ENCODE peak calls at places on chromosomes 7 and 10, in seven cellular contexts. One of them, this sample, is unnamed. For H3K4me1, the result is how much of the 10 kb centered on the place peaks cover.

GRCh38 chr10:103491729-103492364 is 1.7 kb upstream of the NEURL1 start:
- DNase-seq in cardiac muscle cell: peak
- DNase-seq in PC-3: peak
- DNase-seq in endodermal cell: peak
- DNase-seq in upper lobe of left lung: no peak
- DNase-seq in tibial nerve: no peak
- DNase-seq in CD8-positive, alpha-beta T cell: no peak
- DNase-seq in this sample: no peak

GRCh38 chr10:22250897-22251605 is 33.2 kb upstream of the EBLN1 start:
- DNase-seq in cardiac muscle cell: peak
- DNase-seq in PC-3: peak
- DNase-seq in endodermal cell: no peak
- DNase-seq in upper lobe of left lung: no peak
- DNase-seq in tibial nerve: no peak
- DNase-seq in CD8-positive, alpha-beta T cell: no peak
- DNase-seq in this sample: no peak

GRCh38 chr10:113052076-113052830 is 102.2 kb downstream of the TCF7L2 start:
- DNase-seq in cardiac muscle cell: no peak
- DNase-seq in PC-3: peak
- DNase-seq in endodermal cell: no peak
- DNase-seq in upper lobe of left lung: no peak
- DNase-seq in tibial nerve: no peak
- DNase-seq in CD8-positive, alpha-beta T cell: no peak
- DNase-seq in this sample: no peak

GRCh38 chr7:44177570-44178131 is 11.6 kb downstream of the GCK start:
- DNase-seq in cardiac muscle cell: peak
- DNase-seq in PC-3: peak
- DNase-seq in endodermal cell: peak
- DNase-seq in upper lobe of left lung: no peak
- DNase-seq in tibial nerve: no peak
- DNase-seq in CD8-positive, alpha-beta T cell: no peak
- DNase-seq in this sample: no peak

GRCh38 chr7:118148930-118149329 is 35.0 kb upstream of the LSM8 start:
- DNase-seq in cardiac muscle cell: peak
- DNase-seq in PC-3: peak
- DNase-seq in endodermal cell: no peak
- DNase-seq in upper lobe of left lung: no peak
- DNase-seq in tibial nerve: no peak
- DNase-seq in CD8-positive, alpha-beta T cell: no peak
- DNase-seq in this sample: no peak

GRCh38 chr7:110909102-110909501 is 181.8 kb upstream of the LRRN3 start:
- DNase-seq in cardiac muscle cell: no peak
- DNase-seq in PC-3: peak
- DNase-seq in endodermal cell: no peak
- DNase-seq in upper lobe of left lung: no peak
- DNase-seq in tibial nerve: no peak
- DNase-seq in CD8-positive, alpha-beta T cell: no peak
- DNase-seq in this sample: no peak

GRCh38 chr10:6586501-6586900 is 6.4 kb upstream of the PRKCQ start:
- DNase-seq in cardiac muscle cell: no peak
- DNase-seq in PC-3: no peak
- DNase-seq in endodermal cell: no peak
- DNase-seq in upper lobe of left lung: no peak
- DNase-seq in tibial nerve: no peak
- DNase-seq in CD8-positive, alpha-beta T cell: no peak
- DNase-seq in this sample: no peak

GRCh38 chr10:70695241-70696030 is 23.1 kb downstream of the ADAMTS14 start:
- DNase-seq in cardiac muscle cell: no peak
- DNase-seq in PC-3: peak
- DNase-seq in endodermal cell: no peak
- DNase-seq in upper lobe of left lung: no peak
- DNase-seq in tibial nerve: no peak
- DNase-seq in CD8-positive, alpha-beta T cell: no peak
- DNase-seq in this sample: no peak

GRCh38 chr10:36209480-36209879 is 567.4 kb upstream of the FZD8 start:
- DNase-seq in cardiac muscle cell: no peak
- DNase-seq in PC-3: no peak
- DNase-seq in endodermal cell: no peak
- DNase-seq in upper lobe of left lung: no peak
- DNase-seq in tibial nerve: no peak
- DNase-seq in CD8-positive, alpha-beta T cell: no peak
- DNase-seq in this sample: no peak

GRCh38 chr7:26668821-26669220 is 195.6 kb downstream of the SKAP2 start:
- DNase-seq in cardiac muscle cell: no peak
- DNase-seq in PC-3: peak
- DNase-seq in endodermal cell: no peak
- DNase-seq in upper lobe of left lung: no peak
- DNase-seq in tibial nerve: no peak
- DNase-seq in CD8-positive, alpha-beta T cell: no peak
- DNase-seq in this sample: no peak

GRCh38 chr7:106405697-106406141 is 120.9 kb upstream of the NAMPT start:
- DNase-seq in cardiac muscle cell: no peak
- DNase-seq in PC-3: no peak
- DNase-seq in endodermal cell: no peak
- DNase-seq in upper lobe of left lung: no peak
- DNase-seq in tibial nerve: no peak
- DNase-seq in CD8-positive, alpha-beta T cell: no peak
- DNase-seq in this sample: peak

GRCh38 chr10:46035923-46036849 is 5.8 kb upstream of the NCOA4 start:
- DNase-seq in cardiac muscle cell: no peak
- DNase-seq in PC-3: no peak
- DNase-seq in endodermal cell: peak
- DNase-seq in upper lobe of left lung: no peak
- DNase-seq in tibial nerve: no peak
- DNase-seq in CD8-positive, alpha-beta T cell: no peak
- DNase-seq in this sample: no peak

GRCh38 chr10:72164617-72165016 is 51.2 kb upstream of the ANAPC16 start:
- DNase-seq in cardiac muscle cell: no peak
- DNase-seq in PC-3: no peak
- DNase-seq in endodermal cell: no peak
- DNase-seq in upper lobe of left lung: no peak
- DNase-seq in tibial nerve: no peak
- DNase-seq in CD8-positive, alpha-beta T cell: no peak
- DNase-seq in this sample: no peak

GRCh38 chr7:70975816-70976215 is 156.1 kb upstream of the GALNT17 start:
- DNase-seq in cardiac muscle cell: no peak
- DNase-seq in PC-3: no peak
- DNase-seq in endodermal cell: no peak
- DNase-seq in upper lobe of left lung: no peak
- DNase-seq in tibial nerve: no peak
- DNase-seq in CD8-positive, alpha-beta T cell: no peak
- DNase-seq in this sample: no peak

GRCh38 chr10:121425623-121426022 is 172.6 kb downstream of the FGFR2 start:
- DNase-seq in cardiac muscle cell: no peak
- DNase-seq in PC-3: no peak
- DNase-seq in endodermal cell: no peak
- DNase-seq in upper lobe of left lung: no peak
- DNase-seq in tibial nerve: no peak
- DNase-seq in CD8-positive, alpha-beta T cell: no peak
- DNase-seq in this sample: no peak

GRCh38 chr7:129502708-129503685 is 666 bp downstream of the SMKR1 start:
- DNase-seq in cardiac muscle cell: no peak
- DNase-seq in PC-3: no peak
- DNase-seq in endodermal cell: peak
- DNase-seq in upper lobe of left lung: no peak
- DNase-seq in tibial nerve: no peak
- DNase-seq in CD8-positive, alpha-beta T cell: peak
- DNase-seq in this sample: peak

GRCh38 chr7:94170836-94171235 is 166.7 kb upstream of the BET1 start:
- DNase-seq in cardiac muscle cell: no peak
- DNase-seq in PC-3: no peak
- DNase-seq in endodermal cell: no peak
- DNase-seq in upper lobe of left lung: no peak
- DNase-seq in tibial nerve: no peak
- DNase-seq in CD8-positive, alpha-beta T cell: no peak
- DNase-seq in this sample: peak

GRCh38 chr7:26369519-26370385 is 78.1 kb downstream of the SNX10 start:
- DNase-seq in cardiac muscle cell: peak
- DNase-seq in PC-3: peak
- DNase-seq in endodermal cell: peak
- DNase-seq in upper lobe of left lung: peak
- DNase-seq in tibial nerve: peak
- DNase-seq in CD8-positive, alpha-beta T cell: no peak
- DNase-seq in this sample: peak

GRCh38 chr7:22231141-22231540 is 125.8 kb downstream of the RAPGEF5 start:
- DNase-seq in cardiac muscle cell: no peak
- DNase-seq in PC-3: no peak
- DNase-seq in endodermal cell: no peak
- DNase-seq in upper lobe of left lung: no peak
- DNase-seq in tibial nerve: no peak
- DNase-seq in CD8-positive, alpha-beta T cell: no peak
- DNase-seq in this sample: no peak

GRCh38 chr7:33423646-33424020 is 294.3 kb downstream of the BBS9 start:
- DNase-seq in cardiac muscle cell: no peak
- DNase-seq in PC-3: peak
- DNase-seq in endodermal cell: peak
- DNase-seq in upper lobe of left lung: no peak
- DNase-seq in tibial nerve: peak
- DNase-seq in CD8-positive, alpha-beta T cell: no peak
- DNase-seq in this sample: peak

GRCh38 chr7:136441835-136442234 is 426.6 kb upstream of the CHRM2 start:
- DNase-seq in cardiac muscle cell: no peak
- DNase-seq in PC-3: no peak
- DNase-seq in endodermal cell: no peak
- DNase-seq in upper lobe of left lung: no peak
- DNase-seq in tibial nerve: no peak
- DNase-seq in CD8-positive, alpha-beta T cell: no peak
- DNase-seq in this sample: no peak

GRCh38 chr7:19520392-19520791 is 188.4 kb downstream of the POLR1F start:
- DNase-seq in cardiac muscle cell: peak
- DNase-seq in PC-3: no peak
- DNase-seq in endodermal cell: no peak
- DNase-seq in upper lobe of left lung: no peak
- DNase-seq in tibial nerve: no peak
- DNase-seq in CD8-positive, alpha-beta T cell: no peak
- DNase-seq in this sample: no peak

GRCh38 chr7:80040752-80041151 is 93.9 kb upstream of the GNAI1 start:
- DNase-seq in cardiac muscle cell: no peak
- DNase-seq in PC-3: no peak
- DNase-seq in endodermal cell: no peak
- DNase-seq in upper lobe of left lung: no peak
- DNase-seq in tibial nerve: no peak
- DNase-seq in CD8-positive, alpha-beta T cell: no peak
- DNase-seq in this sample: no peak

GRCh38 chr7:93279541-93279940 is 47.4 kb downstream of the VPS50 start:
- DNase-seq in cardiac muscle cell: peak
- DNase-seq in PC-3: no peak
- DNase-seq in endodermal cell: no peak
- DNase-seq in upper lobe of left lung: no peak
- DNase-seq in tibial nerve: no peak
- DNase-seq in CD8-positive, alpha-beta T cell: no peak
- DNase-seq in this sample: no peak

GRCh38 chr10:33260403-33261239 is 73.8 kb downstream of the NRP1 start:
- DNase-seq in cardiac muscle cell: no peak
- DNase-seq in PC-3: no peak
- DNase-seq in endodermal cell: no peak
- DNase-seq in upper lobe of left lung: no peak
- DNase-seq in tibial nerve: no peak
- DNase-seq in CD8-positive, alpha-beta T cell: no peak
- DNase-seq in this sample: no peak
- H3K4me1 ChIP-seq in cardiac muscle cell: under half
- H3K4me1 ChIP-seq in PC-3: half or more
- H3K4me1 ChIP-seq in endodermal cell: under half
- H3K4me1 ChIP-seq in upper lobe of left lung: under half
- H3K4me1 ChIP-seq in tibial nerve: under half
- H3K4me1 ChIP-seq in CD8-positive, alpha-beta T cell: under half
- H3K4me1 ChIP-seq in this sample: under half

GRCh38 chr10:63237396-63237795 is 104.3 kb downstream of the NRBF2 start:
- DNase-seq in cardiac muscle cell: no peak
- DNase-seq in PC-3: peak
- DNase-seq in endodermal cell: no peak
- DNase-seq in upper lobe of left lung: no peak
- DNase-seq in tibial nerve: no peak
- DNase-seq in CD8-positive, alpha-beta T cell: no peak
- DNase-seq in this sample: no peak

GRCh38 chr10:63246361-63246760 is 113.2 kb downstream of the NRBF2 start:
- DNase-seq in cardiac muscle cell: no peak
- DNase-seq in PC-3: peak
- DNase-seq in endodermal cell: no peak
- DNase-seq in upper lobe of left lung: no peak
- DNase-seq in tibial nerve: no peak
- DNase-seq in CD8-positive, alpha-beta T cell: no peak
- DNase-seq in this sample: no peak

GRCh38 chr10:63240807-63241206 is 107.7 kb downstream of the NRBF2 start:
- DNase-seq in cardiac muscle cell: peak
- DNase-seq in PC-3: no peak
- DNase-seq in endodermal cell: no peak
- DNase-seq in upper lobe of left lung: no peak
- DNase-seq in tibial nerve: no peak
- DNase-seq in CD8-positive, alpha-beta T cell: no peak
- DNase-seq in this sample: no peak

GRCh38 chr10:63236113-63236935 is 103.2 kb downstream of the NRBF2 start:
- DNase-seq in cardiac muscle cell: peak
- DNase-seq in PC-3: peak
- DNase-seq in endodermal cell: no peak
- DNase-seq in upper lobe of left lung: no peak
- DNase-seq in tibial nerve: no peak
- DNase-seq in CD8-positive, alpha-beta T cell: no peak
- DNase-seq in this sample: peak

GRCh38 chr10:63241898-63242297 is 108.8 kb downstream of the NRBF2 start:
- DNase-seq in cardiac muscle cell: no peak
- DNase-seq in PC-3: no peak
- DNase-seq in endodermal cell: no peak
- DNase-seq in upper lobe of left lung: no peak
- DNase-seq in tibial nerve: no peak
- DNase-seq in CD8-positive, alpha-beta T cell: no peak
- DNase-seq in this sample: peak
- H3K4me1 ChIP-seq in cardiac muscle cell: under half
- H3K4me1 ChIP-seq in PC-3: under half
- H3K4me1 ChIP-seq in endodermal cell: under half
- H3K4me1 ChIP-seq in upper lobe of left lung: half or more
- H3K4me1 ChIP-seq in tibial nerve: under half
- H3K4me1 ChIP-seq in CD8-positive, alpha-beta T cell: half or more
- H3K4me1 ChIP-seq in this sample: under half

GRCh38 chr10:109696981-109697775 is 226.1 kb downstream of the XPNPEP1 start:
- DNase-seq in cardiac muscle cell: no peak
- DNase-seq in PC-3: no peak
- DNase-seq in endodermal cell: no peak
- DNase-seq in upper lobe of left lung: no peak
- DNase-seq in tibial nerve: peak
- DNase-seq in CD8-positive, alpha-beta T cell: no peak
- DNase-seq in this sample: no peak
- H3K4me1 ChIP-seq in cardiac muscle cell: under half
- H3K4me1 ChIP-seq in PC-3: under half
- H3K4me1 ChIP-seq in endodermal cell: under half
- H3K4me1 ChIP-seq in upper lobe of left lung: under half
- H3K4me1 ChIP-seq in tibial nerve: under half
- H3K4me1 ChIP-seq in CD8-positive, alpha-beta T cell: under half
- H3K4me1 ChIP-seq in this sample: under half

DNA sequence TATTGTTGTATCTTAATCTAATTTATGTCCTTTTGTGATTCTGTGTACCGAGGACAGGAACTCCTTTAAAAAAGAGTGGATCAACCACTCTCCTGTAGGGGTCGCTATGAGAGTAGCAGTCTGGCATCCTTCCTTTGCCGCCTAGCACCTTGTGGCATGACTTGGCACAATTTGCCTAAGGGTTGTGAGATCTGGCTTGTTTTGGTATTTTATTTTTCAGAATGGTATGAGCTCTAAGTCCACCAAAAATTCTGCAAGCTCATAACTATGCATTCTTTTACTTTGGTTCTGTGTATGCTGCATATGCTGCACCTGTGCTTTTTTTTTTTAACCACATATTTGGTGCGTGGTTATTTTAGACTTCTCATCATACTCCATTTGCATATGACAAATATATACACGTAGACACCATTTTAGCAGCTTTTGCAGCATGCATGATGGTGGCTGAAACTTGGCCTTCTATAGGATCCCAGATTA is 112.8 kb downstream of the CDK14 start:
- DNase-seq in cardiac muscle cell: peak
- DNase-seq in PC-3: peak
- DNase-seq in endodermal cell: peak
- DNase-seq in upper lobe of left lung: no peak
- DNase-seq in tibial nerve: no peak
- DNase-seq in CD8-positive, alpha-beta T cell: no peak
- DNase-seq in this sample: peak
- H3K4me1 ChIP-seq in cardiac muscle cell: under half
- H3K4me1 ChIP-seq in PC-3: under half
- H3K4me1 ChIP-seq in endodermal cell: under half
- H3K4me1 ChIP-seq in upper lobe of left lung: under half
- H3K4me1 ChIP-seq in tibial nerve: under half
- H3K4me1 ChIP-seq in CD8-positive, alpha-beta T cell: under half
- H3K4me1 ChIP-seq in this sample: under half

This sample was measured in MM.1S.